ENCODE peak calls at places on chromosomes 7 and 10, in seven cellular contexts. T is glutamatergic neuron; V is NCI-H1417; P is DMS 273 treated with DMSO at 0.1 percent for 48 hours; U is fibroblast of lung; Y is NK-92 treated with Interleukin-12 subunit alpha and Interleukin-12 subunit beta, amount 100 ng/mL, for 24 hours; H is HT1080. F is an unnamed sample.

GRCh38 chr10:79562135-79562756 is 2.0 kb upstream of the SFTPA2 start:
- DNase-seq in T (peak; percentile 86), Y (peak; percentile 32), H (peak; percentile 35), V (peak; percentile 25), U (peak; percentile 56), P (no peak), F (peak; percentile 37)

GRCh38 chr10:60314306-60314940 is 75.3 kb downstream of the ANK3 start:
- DNase-seq in V (peak; percentile 43), Y (no peak), U (peak; percentile 82), H (peak; percentile 82), P (no peak), T (no peak), F (no peak)

GRCh38 chr10:30928742-30929141 is 102.9 kb downstream of the ZNF438 start:
- DNase-seq in T (no peak), P (no peak), H (no peak), Y (no peak), U (no peak), V (no peak), F (no peak)

GRCh38 chr10:73368238-73368637 is 9.6 kb upstream of the CFAP70 start:
- DNase-seq in T (no peak), H (no peak), Y (no peak), U (no peak), P (no peak), V (no peak), F (no peak)

GRCh38 chr7:83271212-83272099 is 108.8 kb upstream of the PCLO start:
- DNase-seq in U (peak; percentile 73), P (peak; percentile 53), H (peak; percentile 28), V (peak; percentile 83), T (no peak), Y (no peak), F (no peak)

GRCh38 chr10:103668351-103669242 is 175.1 kb downstream of the NEURL1 start:
- DNase-seq in U (peak; percentile 75), V (peak; percentile 78), T (no peak), Y (no peak), P (no peak), H (no peak), F (no peak)

GRCh38 chr7:94513565-94513860 is 3.9 kb downstream of the CASD1 start:
- DNase-seq in V (no peak), U (no peak), T (no peak), H (no peak), Y (no peak), P (no peak), F (no peak)

GRCh38 chr10:31927597-31928530 is 767 bp downstream of the ARHGAP12 start:
- DNase-seq in V (peak; percentile 85), H (peak; percentile 59), Y (no peak), T (peak; percentile 82), U (peak; percentile 54), P (no peak), F (peak; percentile 39)

GRCh38 chr7:105644937-105645336 is 63.6 kb upstream of the EFCAB10 start:
- DNase-seq in H (no peak), U (no peak), P (no peak), V (no peak), Y (no peak), T (no peak), F (no peak)

GRCh38 chr7:35035511-35035921 is 1.8 kb downstream of the DPY19L1 start:
- DNase-seq in H (peak; percentile 72), P (peak; percentile 60), Y (no peak), U (peak; percentile 46), T (no peak), V (peak; percentile 71), F (no peak)

GRCh38 chr10:3835770-3836169 is 50.8 kb upstream of the KLF6 start:
- DNase-seq in H (no peak), V (no peak), Y (no peak), T (no peak), U (no peak), P (no peak), F (no peak)

GRCh38 chr7:84249651-84250050 is 55.1 kb upstream of the SEMA3A start:
- DNase-seq in U (no peak), V (no peak), Y (no peak), P (no peak), H (no peak), T (no peak), F (no peak)

GRCh38 chr7:30796105-30796869 is 25.1 kb downstream of the MINDY4 start:
- DNase-seq in Y (no peak), P (no peak), V (no peak), T (no peak), U (peak; percentile 73), H (peak; percentile 71), F (no peak)

GRCh38 chr10:80199828-80200227 is 5.5 kb downstream of the ANXA11 start:
- DNase-seq in Y (no peak), H (no peak), U (peak; percentile 73), V (no peak), T (no peak), P (no peak), F (no peak)